ENCODE peak calls at places on chromosomes 7 and 10, in ten cellular contexts. One of them, this sample, is unnamed.

GRCh38 chr10:17216217-17216900 is 11.7 kb upstream of the VIM start:
- DNase-seq in GM06990: peak; percentile 78
- DNase-seq in OCI-LY7: no peak
- DNase-seq in body of pancreas: peak; percentile 36
- DNase-seq in fibroblast of the aortic adventitia: peak; percentile 98
- DNase-seq in iPS DF 6.9: no peak
- DNase-seq in colonic mucosa: no peak
- DNase-seq in mammary epithelial cell: peak; percentile 97
- DNase-seq in fibroblast of mammary gland: peak; percentile 99
- DNase-seq in bronchial epithelial cell: peak; percentile 99
- DNase-seq in this sample: peak; percentile 36

GRCh38 chr7:132424821-132425739 is 151.2 kb downstream of the PLXNA4 start:
- DNase-seq in fibroblast of mammary gland: no peak
- DNase-seq in colonic mucosa: no peak
- DNase-seq in fibroblast of the aortic adventitia: no peak
- DNase-seq in mammary epithelial cell: no peak
- DNase-seq in GM06990: no peak
- DNase-seq in body of pancreas: no peak
- DNase-seq in bronchial epithelial cell: no peak
- DNase-seq in OCI-LY7: no peak
- DNase-seq in iPS DF 6.9: peak; percentile 33
- DNase-seq in this sample: no peak

GRCh38 chr10:7667262-7668141 is 736 bp upstream of the ITIH5 start:
- DNase-seq in mammary epithelial cell: no peak
- DNase-seq in iPS DF 6.9: no peak
- DNase-seq in fibroblast of mammary gland: no peak
- DNase-seq in body of pancreas: no peak
- DNase-seq in fibroblast of the aortic adventitia: no peak
- DNase-seq in colonic mucosa: no peak
- DNase-seq in OCI-LY7: no peak
- DNase-seq in GM06990: no peak
- DNase-seq in bronchial epithelial cell: no peak
- DNase-seq in this sample: no peak

GRCh38 chr10:123930340-123931001 is 38.9 kb upstream of the CPXM2 start:
- DNase-seq in fibroblast of the aortic adventitia: peak; percentile 98
- DNase-seq in fibroblast of mammary gland: peak; percentile 94
- DNase-seq in bronchial epithelial cell: peak; percentile 39
- DNase-seq in GM06990: no peak
- DNase-seq in iPS DF 6.9: no peak
- DNase-seq in OCI-LY7: no peak
- DNase-seq in mammary epithelial cell: no peak
- DNase-seq in body of pancreas: no peak
- DNase-seq in colonic mucosa: no peak
- DNase-seq in this sample: no peak

GRCh38 chr10:115580239-115580638 is 487.1 kb downstream of the ATRNL1 start:
- DNase-seq in iPS DF 6.9: no peak
- DNase-seq in body of pancreas: no peak
- DNase-seq in GM06990: no peak
- DNase-seq in colonic mucosa: no peak
- DNase-seq in OCI-LY7: no peak
- DNase-seq in fibroblast of mammary gland: no peak
- DNase-seq in mammary epithelial cell: no peak
- DNase-seq in bronchial epithelial cell: no peak
- DNase-seq in fibroblast of the aortic adventitia: no peak
- DNase-seq in this sample: no peak

GRCh38 chr10:124690971-124691370 is 53.2 kb downstream of the FAM53B start:
- DNase-seq in mammary epithelial cell: no peak
- DNase-seq in fibroblast of mammary gland: no peak
- DNase-seq in GM06990: no peak
- DNase-seq in bronchial epithelial cell: no peak
- DNase-seq in fibroblast of the aortic adventitia: no peak
- DNase-seq in iPS DF 6.9: no peak
- DNase-seq in body of pancreas: no peak
- DNase-seq in colonic mucosa: no peak
- DNase-seq in OCI-LY7: no peak
- DNase-seq in this sample: no peak

GRCh38 chr7:80018941-80019808 is 115.5 kb upstream of the GNAI1 start:
- DNase-seq in iPS DF 6.9: peak; percentile 66
- DNase-seq in GM06990: no peak
- DNase-seq in mammary epithelial cell: peak; percentile 13
- DNase-seq in OCI-LY7: peak; percentile 53
- DNase-seq in fibroblast of the aortic adventitia: peak; percentile 75
- DNase-seq in bronchial epithelial cell: peak; percentile 53
- DNase-seq in body of pancreas: peak; percentile 13
- DNase-seq in colonic mucosa: peak; percentile 30
- DNase-seq in fibroblast of mammary gland: peak; percentile 51
- DNase-seq in this sample: no peak

GRCh38 chr7:121373177-121373576 is 22.9 kb downstream of the FAM3C start:
- DNase-seq in mammary epithelial cell: no peak
- DNase-seq in colonic mucosa: no peak
- DNase-seq in iPS DF 6.9: no peak
- DNase-seq in body of pancreas: no peak
- DNase-seq in bronchial epithelial cell: no peak
- DNase-seq in fibroblast of the aortic adventitia: no peak
- DNase-seq in OCI-LY7: peak; percentile 33
- DNase-seq in fibroblast of mammary gland: no peak
- DNase-seq in GM06990: no peak
- DNase-seq in this sample: no peak

GRCh38 chr7:101846006-101846405 is 28.6 kb downstream of the CUX1 start:
- DNase-seq in OCI-LY7: no peak
- DNase-seq in iPS DF 6.9: no peak
- DNase-seq in bronchial epithelial cell: no peak
- DNase-seq in colonic mucosa: no peak
- DNase-seq in GM06990: no peak
- DNase-seq in mammary epithelial cell: no peak
- DNase-seq in fibroblast of the aortic adventitia: no peak
- DNase-seq in fibroblast of mammary gland: no peak
- DNase-seq in body of pancreas: no peak
- DNase-seq in this sample: no peak

GRCh38 chr7:101846800-101847538 is 29.5 kb downstream of the CUX1 start:
- DNase-seq in GM06990: no peak
- DNase-seq in body of pancreas: no peak
- DNase-seq in fibroblast of mammary gland: no peak
- DNase-seq in OCI-LY7: no peak
- DNase-seq in mammary epithelial cell: no peak
- DNase-seq in iPS DF 6.9: no peak
- DNase-seq in colonic mucosa: no peak
- DNase-seq in bronchial epithelial cell: no peak
- DNase-seq in fibroblast of the aortic adventitia: no peak
- DNase-seq in this sample: no peak

GRCh38 chr7:101841328-101841727 is 23.9 kb downstream of the CUX1 start:
- DNase-seq in bronchial epithelial cell: no peak
- DNase-seq in fibroblast of mammary gland: no peak
- DNase-seq in OCI-LY7: no peak
- DNase-seq in GM06990: no peak
- DNase-seq in iPS DF 6.9: no peak
- DNase-seq in body of pancreas: no peak
- DNase-seq in colonic mucosa: no peak
- DNase-seq in mammary epithelial cell: no peak
- DNase-seq in fibroblast of the aortic adventitia: no peak
- DNase-seq in this sample: no peak

GRCh38 chr7:101838837-101839483 is 21.5 kb downstream of the CUX1 start:
- DNase-seq in fibroblast of mammary gland: no peak
- DNase-seq in body of pancreas: no peak
- DNase-seq in fibroblast of the aortic adventitia: no peak
- DNase-seq in GM06990: no peak
- DNase-seq in mammary epithelial cell: no peak
- DNase-seq in colonic mucosa: no peak
- DNase-seq in iPS DF 6.9: no peak
- DNase-seq in bronchial epithelial cell: no peak
- DNase-seq in OCI-LY7: no peak
- DNase-seq in this sample: no peak

DNA sequence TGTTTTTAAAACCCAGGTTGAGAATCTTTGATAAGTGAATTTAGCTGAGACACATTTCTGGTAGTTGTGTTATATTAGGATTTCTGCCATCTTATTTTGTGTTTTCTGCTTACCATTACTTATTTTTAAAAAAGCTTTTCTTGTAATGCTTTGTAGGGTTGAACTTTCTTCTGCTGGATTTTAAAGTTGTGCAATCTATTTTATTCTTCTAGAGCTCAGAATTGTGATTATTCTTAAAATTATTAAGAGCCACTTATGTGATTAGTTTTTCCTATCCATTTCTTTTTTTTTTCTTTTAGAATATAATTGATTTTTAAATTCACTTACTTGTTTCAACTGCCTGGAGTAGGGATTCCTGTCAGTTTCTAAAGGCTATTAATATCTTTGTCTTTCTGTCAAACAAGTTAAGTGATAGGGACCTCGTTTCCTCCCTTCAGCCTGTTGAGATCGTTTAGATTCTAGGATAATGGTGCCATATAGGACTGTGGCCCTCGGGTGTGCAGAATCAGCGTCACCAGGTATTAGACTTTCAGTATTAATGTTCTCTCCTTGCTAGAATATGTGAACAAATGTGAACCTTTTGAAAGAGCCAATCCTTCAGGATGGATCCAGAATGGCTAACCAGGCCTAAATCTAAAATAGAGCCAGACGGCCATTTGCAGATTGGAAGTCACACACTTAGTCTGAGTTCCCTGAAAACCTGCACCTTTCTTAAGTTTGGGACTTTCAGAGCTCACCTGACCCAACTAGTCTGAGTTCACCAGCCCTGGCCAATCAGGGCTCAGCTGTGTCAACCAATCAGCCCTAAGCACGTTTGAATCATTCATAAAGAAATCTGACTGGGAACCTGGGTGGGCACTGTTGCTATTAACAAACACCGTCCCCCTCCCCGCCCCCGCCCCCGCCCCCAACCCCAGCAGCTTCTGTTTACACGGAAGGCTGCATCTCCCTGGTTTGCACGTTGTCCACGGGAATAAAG is 26.2 kb downstream of the CUX1 start:
- DNase-seq in colonic mucosa: no peak
- DNase-seq in bronchial epithelial cell: no peak
- DNase-seq in iPS DF 6.9: no peak
- DNase-seq in fibroblast of mammary gland: no peak
- DNase-seq in OCI-LY7: no peak
- DNase-seq in body of pancreas: no peak
- DNase-seq in mammary epithelial cell: no peak
- DNase-seq in GM06990: no peak
- DNase-seq in fibroblast of the aortic adventitia: no peak
- DNase-seq in this sample: no peak
- H3K4me3 ChIP-seq in colonic mucosa: no peak overlapping the region
- H3K4me3 ChIP-seq in bronchial epithelial cell: no peak overlapping the region
- H3K4me3 ChIP-seq in iPS DF 6.9: no peak overlapping the region
- H3K4me3 ChIP-seq in fibroblast of mammary gland: no peak overlapping the region
- H3K4me3 ChIP-seq in OCI-LY7: no peak overlapping the region
- H3K4me3 ChIP-seq in body of pancreas: no peak overlapping the region
- H3K4me3 ChIP-seq in mammary epithelial cell: no peak overlapping the region
- H3K4me3 ChIP-seq in GM06990: no peak overlapping the region
- H3K4me3 ChIP-seq in fibroblast of the aortic adventitia: no peak overlapping the region
- H3K4me3 ChIP-seq in this sample: no peak overlapping the region

GRCh38 chr10:100715445-100716385 is 29.7 kb upstream of the PAX2 start:
- DNase-seq in iPS DF 6.9: no peak
- DNase-seq in bronchial epithelial cell: no peak
- DNase-seq in body of pancreas: no peak
- DNase-seq in OCI-LY7: no peak
- DNase-seq in fibroblast of the aortic adventitia: no peak
- DNase-seq in mammary epithelial cell: no peak
- DNase-seq in colonic mucosa: no peak
- DNase-seq in GM06990: no peak
- DNase-seq in fibroblast of mammary gland: no peak
- DNase-seq in this sample: no peak
- H3K4me3 ChIP-seq in iPS DF 6.9: peak overlapping the region; percentile 45
- H3K4me3 ChIP-seq in bronchial epithelial cell: no peak overlapping the region
- H3K4me3 ChIP-seq in body of pancreas: no peak overlapping the region
- H3K4me3 ChIP-seq in OCI-LY7: no peak overlapping the region
- H3K4me3 ChIP-seq in fibroblast of the aortic adventitia: no peak overlapping the region
- H3K4me3 ChIP-seq in mammary epithelial cell: no peak overlapping the region
- H3K4me3 ChIP-seq in colonic mucosa: peak overlapping the region; percentile 9
- H3K4me3 ChIP-seq in GM06990: no peak overlapping the region
- H3K4me3 ChIP-seq in fibroblast of mammary gland: no peak overlapping the region
- H3K4me3 ChIP-seq in this sample: no peak overlapping the region

GRCh38 chr10:20552382-20552781 is 344.7 kb downstream of the NEBL start:
- DNase-seq in mammary epithelial cell: no peak
- DNase-seq in fibroblast of mammary gland: peak; percentile 3
- DNase-seq in fibroblast of the aortic adventitia: no peak
- DNase-seq in body of pancreas: no peak
- DNase-seq in colonic mucosa: no peak
- DNase-seq in OCI-LY7: no peak
- DNase-seq in iPS DF 6.9: no peak
- DNase-seq in bronchial epithelial cell: no peak
- DNase-seq in GM06990: no peak
- DNase-seq in this sample: no peak

DNA sequence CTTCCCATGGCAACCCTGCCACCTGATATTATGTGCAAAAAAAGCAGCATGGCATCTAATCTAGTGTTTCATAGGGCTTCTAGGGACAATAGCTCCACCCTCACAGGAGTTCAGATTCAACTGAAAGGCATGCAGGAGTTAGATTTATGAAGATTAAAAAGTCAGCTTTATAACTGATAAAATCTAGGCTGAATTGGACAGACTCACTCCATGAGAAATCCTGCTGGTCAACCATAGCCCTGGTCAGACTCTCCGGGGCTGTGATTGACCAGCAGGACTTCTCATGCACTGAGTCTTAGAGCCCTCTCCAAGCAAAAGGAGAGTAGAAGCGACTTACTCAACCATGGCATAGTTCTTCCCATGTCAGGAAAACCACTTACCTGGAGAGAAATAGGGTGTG is 345.4 kb downstream of the NEBL start:
- DNase-seq in mammary epithelial cell: no peak
- DNase-seq in fibroblast of the aortic adventitia: no peak
- DNase-seq in OCI-LY7: no peak
- DNase-seq in body of pancreas: no peak
- DNase-seq in iPS DF 6.9: no peak
- DNase-seq in GM06990: no peak
- DNase-seq in bronchial epithelial cell: no peak
- DNase-seq in fibroblast of mammary gland: no peak
- DNase-seq in colonic mucosa: no peak
- DNase-seq in this sample: no peak
- H3K4me3 ChIP-seq in mammary epithelial cell: no peak overlapping the region
- H3K4me3 ChIP-seq in fibroblast of the aortic adventitia: no peak overlapping the region
- H3K4me3 ChIP-seq in OCI-LY7: no peak overlapping the region
- H3K4me3 ChIP-seq in body of pancreas: no peak overlapping the region
- H3K4me3 ChIP-seq in iPS DF 6.9: no peak overlapping the region
- H3K4me3 ChIP-seq in GM06990: no peak overlapping the region
- H3K4me3 ChIP-seq in bronchial epithelial cell: no peak overlapping the region
- H3K4me3 ChIP-seq in fibroblast of mammary gland: no peak overlapping the region
- H3K4me3 ChIP-seq in colonic mucosa: no peak overlapping the region
- H3K4me3 ChIP-seq in this sample: no peak overlapping the region

GRCh38 chr10:62052276-62052675 is 150.8 kb downstream of the ARID5B start:
- DNase-seq in fibroblast of mammary gland: no peak
- DNase-seq in mammary epithelial cell: no peak
- DNase-seq in colonic mucosa: no peak
- DNase-seq in fibroblast of the aortic adventitia: no peak
- DNase-seq in GM06990: no peak
- DNase-seq in iPS DF 6.9: no peak
- DNase-seq in OCI-LY7: no peak
- DNase-seq in body of pancreas: no peak
- DNase-seq in bronchial epithelial cell: no peak
- DNase-seq in this sample: no peak

GRCh38 chr10:62053860-62054259 is 152.4 kb downstream of the ARID5B start:
- DNase-seq in colonic mucosa: no peak
- DNase-seq in body of pancreas: no peak
- DNase-seq in mammary epithelial cell: no peak
- DNase-seq in fibroblast of mammary gland: no peak
- DNase-seq in fibroblast of the aortic adventitia: no peak
- DNase-seq in iPS DF 6.9: no peak
- DNase-seq in GM06990: no peak
- DNase-seq in OCI-LY7: no peak
- DNase-seq in bronchial epithelial cell: no peak
- DNase-seq in this sample: no peak

GRCh38 chr10:62054825-62055224 is 153.3 kb downstream of the ARID5B start:
- DNase-seq in fibroblast of mammary gland: no peak
- DNase-seq in body of pancreas: no peak
- DNase-seq in iPS DF 6.9: no peak
- DNase-seq in fibroblast of the aortic adventitia: no peak
- DNase-seq in colonic mucosa: no peak
- DNase-seq in OCI-LY7: no peak
- DNase-seq in bronchial epithelial cell: no peak
- DNase-seq in mammary epithelial cell: no peak
- DNase-seq in GM06990: peak; percentile 40
- DNase-seq in this sample: no peak

GRCh38 chr10:62056219-62056618 is 154.7 kb downstream of the ARID5B start:
- DNase-seq in mammary epithelial cell: no peak
- DNase-seq in GM06990: no peak
- DNase-seq in bronchial epithelial cell: no peak
- DNase-seq in iPS DF 6.9: no peak
- DNase-seq in OCI-LY7: no peak
- DNase-seq in body of pancreas: no peak
- DNase-seq in colonic mucosa: no peak
- DNase-seq in fibroblast of the aortic adventitia: no peak
- DNase-seq in fibroblast of mammary gland: no peak
- DNase-seq in this sample: no peak

GRCh38 chr10:62054408-62054807 is 152.9 kb downstream of the ARID5B start:
- DNase-seq in GM06990: no peak
- DNase-seq in fibroblast of mammary gland: no peak
- DNase-seq in body of pancreas: no peak
- DNase-seq in mammary epithelial cell: no peak
- DNase-seq in colonic mucosa: no peak
- DNase-seq in fibroblast of the aortic adventitia: no peak
- DNase-seq in OCI-LY7: no peak
- DNase-seq in iPS DF 6.9: no peak
- DNase-seq in bronchial epithelial cell: no peak
- DNase-seq in this sample: peak; percentile 12
- H3K4me3 ChIP-seq in GM06990: peak overlapping the region; percentile 28
- H3K4me3 ChIP-seq in fibroblast of mammary gland: no peak overlapping the region
- H3K4me3 ChIP-seq in body of pancreas: no peak overlapping the region
- H3K4me3 ChIP-seq in mammary epithelial cell: no peak overlapping the region
- H3K4me3 ChIP-seq in colonic mucosa: no peak overlapping the region
- H3K4me3 ChIP-seq in fibroblast of the aortic adventitia: peak overlapping the region; percentile 45
- H3K4me3 ChIP-seq in OCI-LY7: no peak overlapping the region
- H3K4me3 ChIP-seq in iPS DF 6.9: no peak overlapping the region
- H3K4me3 ChIP-seq in bronchial epithelial cell: no peak overlapping the region
- H3K4me3 ChIP-seq in this sample: no peak overlapping the region

This sample was measured in CD4-positive, alpha-beta memory T cell.